ENCODE peak calls at places on chromosomes 13 and 19, in eight cellular contexts. I is CD4-positive, alpha-beta T cell; K is PC-9; G is BJ; U is MCF 10A; N is GM10248; Y is mammary epithelial cell; Q is OCI-LY7. W is an unnamed sample.

GRCh38 chr19:42246143-42246868 is 3.9 kb upstream of the GSK3A start:
- DNase-seq in I (no peak), K (peak), G (no peak), U (peak), N (no peak), Y (peak), Q (no peak), W (peak)

GRCh38 chr13:61727714-61728275 is 312.1 kb upstream of the PCDH20 start:
- DNase-seq in I (no peak), K (no peak), G (no peak), U (peak), N (no peak), Y (peak), Q (no peak), W (no peak)

GRCh38 chr19:16340092-16340491 is 15.5 kb downstream of the KLF2 start:
- DNase-seq in I (no peak), K (no peak), G (no peak), U (no peak), N (no peak), Y (no peak), Q (no peak), W (no peak)

GRCh38 chr19:703651-704446 is 4.9 kb upstream of the PALM start:
- DNase-seq in I (peak), K (peak), G (no peak), U (peak), N (peak), Y (peak), Q (peak), W (no peak)

GRCh38 chr13:36275190-36276002 is 22.2 kb downstream of the CCDC169 start:
- DNase-seq in I (no peak), K (no peak), G (no peak), U (peak), N (no peak), Y (no peak), Q (peak), W (no peak)

GRCh38 chr13:46469064-46469463 is 82.0 kb upstream of the RUBCNL start:
- DNase-seq in I (no peak), K (no peak), G (peak), U (peak), N (no peak), Y (no peak), Q (no peak), W (no peak)

GRCh38 chr13:61286148-61286745 is 129.4 kb downstream of the PCDH20 start:
- DNase-seq in I (no peak), K (peak), G (no peak), U (peak), N (no peak), Y (no peak), Q (peak), W (no peak)

GRCh38 chr19:32387701-32388392 is 17.7 kb upstream of the DPY19L3 start:
- DNase-seq in I (no peak), K (no peak), G (no peak), U (peak), N (no peak), Y (no peak), Q (no peak), W (no peak)

GRCh38 chr13:48403151-48403631 is 9.7 kb downstream of the LPAR6 start:
- DNase-seq in I (no peak), K (no peak), G (no peak), U (no peak), N (peak), Y (no peak), Q (no peak), W (no peak)

GRCh38 chr13:99083976-99084375 is 106.1 kb upstream of the DOCK9 start:
- DNase-seq in I (no peak), K (no peak), G (no peak), U (no peak), N (no peak), Y (no peak), Q (peak), W (no peak)

GRCh38 chr19:47619763-47620162 is 10.8 kb downstream of the BICRA start:
- DNase-seq in I (no peak), K (no peak), G (no peak), U (no peak), N (no peak), Y (no peak), Q (no peak), W (no peak)

GRCh38 chr19:19531951-19532805 is 3.5 kb downstream of the YJEFN3 start:
- DNase-seq in I (peak), K (peak), G (no peak), U (peak), N (peak), Y (peak), Q (peak), W (peak)

DNA sequence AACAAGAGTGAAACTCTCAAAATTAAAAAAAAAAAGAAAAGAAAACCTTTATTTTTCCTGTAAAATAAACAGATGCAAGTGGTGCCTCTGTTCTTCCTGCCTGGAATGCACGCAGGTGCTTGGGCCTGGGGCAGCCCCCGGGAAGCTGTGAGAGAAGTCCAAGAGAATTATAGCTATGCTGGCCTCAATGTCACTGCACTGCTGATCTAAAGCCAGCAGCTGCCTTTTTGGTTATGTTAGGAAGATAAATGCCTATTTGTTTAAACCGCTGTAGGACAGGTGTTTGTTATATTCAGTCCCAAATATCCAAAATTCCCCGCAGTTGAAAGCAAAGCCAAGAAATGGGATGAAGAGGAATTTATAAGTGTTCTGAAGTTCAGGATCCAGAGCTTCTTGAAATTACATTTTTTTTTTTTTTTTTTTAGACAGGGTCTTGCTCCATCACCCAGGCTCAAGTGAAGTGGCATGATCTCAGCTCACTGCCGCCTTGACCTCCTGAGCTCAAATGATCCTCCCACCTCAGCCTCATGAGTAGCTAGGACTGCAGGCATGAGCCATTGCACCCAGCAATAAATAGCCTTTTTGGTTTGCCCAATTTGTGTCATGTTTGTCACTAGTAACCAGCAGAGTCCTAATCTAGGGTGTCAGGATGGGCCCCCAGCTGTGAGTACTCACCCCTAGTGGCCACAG is 2.3 kb downstream of the RINL start:
- DNase-seq in I (no peak), K (no peak), G (no peak), U (no peak), N (no peak), Y (no peak), Q (no peak), W (no peak)
- TF ChIP-seq CTCF in I (no peak), K (no peak), G (no peak), U (no peak), N (no peak), Y (no peak), Q (no peak), W (no peak)

GRCh38 chr13:29456419-29456818 is 139.1 kb downstream of the SLC7A1 start:
- DNase-seq in I (no peak), K (no peak), G (no peak), U (no peak), N (no peak), Y (no peak), Q (no peak), W (no peak)

GRCh38 chr13:29453657-29454056 is 141.8 kb downstream of the SLC7A1 start:
- DNase-seq in I (no peak), K (no peak), G (no peak), U (no peak), N (no peak), Y (no peak), Q (no peak), W (no peak)

GRCh38 chr13:29452773-29453574 is 142.5 kb downstream of the SLC7A1 start:
- DNase-seq in I (no peak), K (no peak), G (peak), U (no peak), N (no peak), Y (no peak), Q (no peak), W (no peak)

GRCh38 chr13:29457299-29457698 is 138.2 kb downstream of the SLC7A1 start:
- DNase-seq in I (no peak), K (no peak), G (peak), U (peak), N (no peak), Y (peak), Q (no peak), W (no peak)

DNA sequence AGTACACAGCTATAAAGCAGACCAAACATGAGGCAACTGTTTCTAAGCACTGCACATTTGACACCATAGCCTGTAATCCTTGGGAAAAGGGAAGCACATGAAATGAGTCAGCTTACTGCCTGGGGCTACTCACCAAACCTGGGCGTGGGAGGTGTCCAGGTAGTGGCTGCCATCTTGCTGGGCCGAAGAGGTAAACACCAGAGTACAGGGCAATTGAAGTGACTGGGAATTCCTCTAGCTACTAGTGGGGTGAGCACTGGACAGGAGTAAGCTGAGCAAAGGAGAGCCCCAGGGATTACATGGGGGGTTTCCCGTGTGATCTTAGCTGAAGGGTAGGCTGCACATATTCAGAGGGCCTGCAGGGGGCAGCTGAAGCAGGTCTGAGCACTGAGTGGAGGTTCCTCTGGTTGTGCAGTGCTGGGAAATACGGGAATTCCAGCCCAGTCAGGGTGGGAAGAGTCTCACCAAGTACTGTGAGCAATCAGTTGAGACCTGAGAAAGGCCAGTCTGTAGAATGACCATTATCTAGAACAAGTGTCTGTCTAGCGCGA is 140.5 kb downstream of the SLC7A1 start:
- DNase-seq in I (no peak), K (peak), G (peak), U (peak), N (peak), Y (peak), Q (peak), W (no peak)
- TF ChIP-seq CTCF in I (peak), K (peak), G (peak), U (peak), N (peak), Y (peak), Q (peak), W (no peak)

DNA sequence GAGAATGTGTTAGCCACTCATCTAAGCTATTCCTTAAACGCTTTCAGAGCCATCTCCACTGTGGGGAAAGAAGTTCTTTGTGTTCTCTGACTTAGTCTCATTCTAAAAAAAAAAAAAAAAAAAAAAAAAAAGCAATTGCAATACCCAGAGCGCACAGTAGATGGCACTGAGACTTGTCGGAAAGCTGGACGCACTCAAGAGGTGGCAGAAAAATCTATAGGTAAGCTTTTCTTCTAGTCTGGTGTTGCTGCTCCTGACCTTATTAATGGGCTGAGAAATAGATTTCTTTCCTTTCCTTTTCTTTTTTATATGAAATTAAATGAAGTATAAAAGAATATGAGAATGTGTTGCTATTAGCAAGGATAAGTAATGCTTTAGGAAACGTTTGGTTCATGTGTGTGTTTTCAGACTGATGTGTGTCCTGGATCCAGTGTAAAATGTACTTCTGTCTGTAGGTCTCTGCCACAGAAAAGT is 4.7 kb upstream of the GJB2 start:
- DNase-seq in I (no peak), K (no peak), G (no peak), U (peak), N (peak), Y (peak), Q (peak), W (no peak)
- TF ChIP-seq CTCF in I (peak), K (peak), G (peak), U (peak), N (peak), Y (peak), Q (peak), W (peak)

DNA sequence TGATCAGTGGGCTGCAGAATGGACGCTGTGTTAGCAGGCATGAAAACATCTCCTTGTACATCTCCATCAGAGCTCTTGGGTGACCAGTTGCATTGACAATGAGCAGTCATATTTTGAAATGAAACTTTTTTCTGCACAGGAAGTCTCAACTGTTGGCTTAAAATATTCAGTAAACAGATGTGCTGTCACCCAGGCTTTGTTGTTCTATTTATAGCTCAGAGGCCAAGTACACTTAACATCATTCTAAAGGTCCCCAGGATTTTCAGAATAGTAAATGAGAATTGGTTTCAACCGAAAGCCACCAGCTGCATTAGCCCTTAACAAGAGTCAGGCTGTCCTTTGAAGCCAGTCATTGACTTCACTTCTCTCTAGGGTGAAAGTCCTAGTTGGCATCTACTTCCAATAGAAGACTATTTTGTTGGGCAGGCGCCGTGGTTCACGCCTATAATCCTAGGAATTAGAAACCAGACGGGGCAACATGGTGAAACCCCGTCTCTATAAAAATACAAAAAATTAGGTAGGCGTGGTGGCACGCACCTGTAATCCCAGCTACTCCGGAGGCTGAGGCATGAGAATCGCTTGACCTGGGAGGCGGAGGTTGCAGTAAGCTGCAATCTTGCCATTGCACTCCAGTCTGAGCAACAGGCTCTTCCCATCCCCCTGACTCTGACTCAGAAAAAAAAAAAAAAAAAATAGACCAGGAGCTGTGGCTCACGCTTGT is 7.9 kb upstream of the PDE4A start:
- DNase-seq in I (no peak), K (no peak), G (no peak), U (no peak), N (no peak), Y (no peak), Q (peak), W (no peak)
- TF ChIP-seq CTCF in I (no peak), K (no peak), G (no peak), U (no peak), N (no peak), Y (no peak), Q (no peak), W (no peak)